ENCODE peak calls at places on chromosome 21, in four cellular contexts. One of them, this sample, is unnamed.

GRCh38 chr21:42614391-42614790 is 39.0 kb upstream of the PDE9A start:
- DNase-seq in endothelial cell: no peak
- DNase-seq in EH: no peak
- DNase-seq in astrocyte of the cerebellum: no peak
- DNase-seq in this sample: no peak

GRCh38 chr21:45175326-45176085 is 101.1 kb downstream of the ADARB1 start:
- DNase-seq in endothelial cell: no peak
- DNase-seq in EH: no peak
- DNase-seq in astrocyte of the cerebellum: no peak
- DNase-seq in this sample: no peak

GRCh38 chr21:46159390-46159789 is 4.0 kb upstream of the FTCD start:
- DNase-seq in endothelial cell: no peak
- DNase-seq in EH: no peak
- DNase-seq in astrocyte of the cerebellum: no peak
- DNase-seq in this sample: no peak

GRCh38 chr21:44911384-44912157 is 9.1 kb downstream of the ITGB2 start:
- DNase-seq in endothelial cell: no peak
- DNase-seq in EH: no peak
- DNase-seq in astrocyte of the cerebellum: no peak
- DNase-seq in this sample: no peak

GRCh38 chr21:18840239-18840638 is 436.7 kb upstream of the TMPRSS15 start:
- DNase-seq in endothelial cell: no peak
- DNase-seq in EH: no peak
- DNase-seq in astrocyte of the cerebellum: peak
- DNase-seq in this sample: no peak

GRCh38 chr21:43289966-43290365 is 121.2 kb downstream of the CRYAA start:
- DNase-seq in endothelial cell: no peak
- DNase-seq in EH: no peak
- DNase-seq in astrocyte of the cerebellum: no peak
- DNase-seq in this sample: no peak

GRCh38 chr21:36145259-36145658 is 10.4 kb downstream of the CBR3 start:
- DNase-seq in endothelial cell: no peak
- DNase-seq in EH: no peak
- DNase-seq in astrocyte of the cerebellum: no peak
- DNase-seq in this sample: no peak

GRCh38 chr21:14403681-14404318 is 20.9 kb upstream of the HSPA13 start:
- DNase-seq in endothelial cell: no peak
- DNase-seq in EH: peak
- DNase-seq in astrocyte of the cerebellum: peak
- DNase-seq in this sample: no peak

GRCh38 chr21:34952701-34953100 is 96.4 kb downstream of the RUNX1 start:
- DNase-seq in endothelial cell: no peak
- DNase-seq in EH: no peak
- DNase-seq in astrocyte of the cerebellum: no peak
- DNase-seq in this sample: no peak

GRCh38 chr21:35386491-35387079 is 337.5 kb upstream of the RUNX1 start:
- DNase-seq in endothelial cell: no peak
- DNase-seq in EH: no peak
- DNase-seq in astrocyte of the cerebellum: no peak
- DNase-seq in this sample: no peak

GRCh38 chr21:41289431-41289830 is 27.2 kb upstream of the FAM3B start:
- DNase-seq in endothelial cell: no peak
- DNase-seq in EH: no peak
- DNase-seq in astrocyte of the cerebellum: no peak
- DNase-seq in this sample: no peak

GRCh38 chr21:46503922-46504539 is 45.3 kb downstream of the DIP2A start:
- DNase-seq in endothelial cell: no peak
- DNase-seq in EH: no peak
- DNase-seq in astrocyte of the cerebellum: no peak
- DNase-seq in this sample: no peak

GRCh38 chr21:44356636-44357035 is 3.2 kb downstream of the TRPM2 start:
- DNase-seq in endothelial cell: no peak
- DNase-seq in EH: no peak
- DNase-seq in astrocyte of the cerebellum: no peak
- DNase-seq in this sample: no peak

GRCh38 chr21:41932576-41933258 is 21.1 kb downstream of the C2CD2 start:
- DNase-seq in endothelial cell: no peak
- DNase-seq in EH: peak
- DNase-seq in astrocyte of the cerebellum: no peak
- DNase-seq in this sample: no peak

GRCh38 chr21:17858764-17859163 is 39.6 kb upstream of the C21orf91 start:
- DNase-seq in endothelial cell: no peak
- DNase-seq in EH: no peak
- DNase-seq in astrocyte of the cerebellum: no peak
- DNase-seq in this sample: no peak

GRCh38 chr21:46048926-46049889 is 48.7 kb upstream of the COL6A2 start:
- DNase-seq in endothelial cell: no peak
- DNase-seq in EH: peak
- DNase-seq in astrocyte of the cerebellum: peak
- DNase-seq in this sample: no peak

GRCh38 chr21:45514311-45515021 is 27.8 kb downstream of the SLC19A1 start:
- DNase-seq in endothelial cell: no peak
- DNase-seq in EH: no peak
- DNase-seq in astrocyte of the cerebellum: no peak
- DNase-seq in this sample: no peak

GRCh38 chr21:44517175-44517899 is 22.7 kb downstream of the KRTAP10-1 start:
- DNase-seq in endothelial cell: no peak
- DNase-seq in EH: no peak
- DNase-seq in astrocyte of the cerebellum: no peak
- DNase-seq in this sample: no peak

GRCh38 chr21:28152729-28153128 is 839.9 kb downstream of the LTN1 start:
- DNase-seq in endothelial cell: no peak
- DNase-seq in EH: no peak
- DNase-seq in astrocyte of the cerebellum: no peak
- DNase-seq in this sample: no peak

GRCh38 chr21:32083175-32083574 is 195.7 kb downstream of the MIS18A start:
- DNase-seq in endothelial cell: no peak
- DNase-seq in EH: no peak
- DNase-seq in astrocyte of the cerebellum: peak
- DNase-seq in this sample: peak

GRCh38 chr21:45574081-45574501 is 31.9 kb upstream of the SLC19A1 start:
- DNase-seq in endothelial cell: no peak
- DNase-seq in EH: no peak
- DNase-seq in astrocyte of the cerebellum: no peak
- DNase-seq in this sample: no peak

GRCh38 chr21:27423906-27424595 is 457.2 kb upstream of the ADAMTS5 start:
- DNase-seq in endothelial cell: no peak
- DNase-seq in EH: peak
- DNase-seq in astrocyte of the cerebellum: peak
- DNase-seq in this sample: no peak

GRCh38 chr21:29647353-29647781 is 292.4 kb downstream of the GRIK1 start:
- DNase-seq in endothelial cell: no peak
- DNase-seq in EH: no peak
- DNase-seq in astrocyte of the cerebellum: no peak
- DNase-seq in this sample: no peak

GRCh38 chr21:31347435-31348032 is 3.5 kb upstream of the TIAM1 start:
- DNase-seq in endothelial cell: no peak
- DNase-seq in EH: peak
- DNase-seq in astrocyte of the cerebellum: no peak
- DNase-seq in this sample: no peak

GRCh38 chr21:34517491-34518245 is 5.7 kb upstream of the KCNE1 start:
- DNase-seq in endothelial cell: no peak
- DNase-seq in EH: no peak
- DNase-seq in astrocyte of the cerebellum: no peak
- DNase-seq in this sample: no peak

GRCh38 chr21:42063206-42063577 is 7.9 kb upstream of the UMODL1 start:
- DNase-seq in endothelial cell: no peak
- DNase-seq in EH: no peak
- DNase-seq in astrocyte of the cerebellum: no peak
- DNase-seq in this sample: no peak

GRCh38 chr21:41726970-41727783 is 39.7 kb downstream of the RIPK4 start:
- DNase-seq in endothelial cell: no peak
- DNase-seq in EH: peak
- DNase-seq in astrocyte of the cerebellum: peak
- DNase-seq in this sample: peak

GRCh38 chr21:46181953-46182547 is 2.2 kb downstream of the SPATC1L start:
- DNase-seq in endothelial cell: no peak
- DNase-seq in EH: no peak
- DNase-seq in astrocyte of the cerebellum: no peak
- DNase-seq in this sample: no peak

GRCh38 chr21:26070822-26071425 is 99.6 kb downstream of the APP start:
- DNase-seq in endothelial cell: no peak
- DNase-seq in EH: peak
- DNase-seq in astrocyte of the cerebellum: peak
- DNase-seq in this sample: no peak

GRCh38 chr21:35593000-35593502 is 467.3 kb downstream of the SETD4 start:
- DNase-seq in endothelial cell: no peak
- DNase-seq in EH: peak
- DNase-seq in astrocyte of the cerebellum: peak
- DNase-seq in this sample: no peak

GRCh38 chr21:15659768-15660423 is 69.9 kb upstream of the USP25 start:
- DNase-seq in endothelial cell: no peak
- DNase-seq in EH: peak
- DNase-seq in astrocyte of the cerebellum: no peak
- DNase-seq in this sample: no peak

GRCh38 chr21:26506951-26507350 is 66.1 kb downstream of the CYYR1 start:
- DNase-seq in endothelial cell: no peak
- DNase-seq in EH: peak
- DNase-seq in astrocyte of the cerebellum: no peak
- DNase-seq in this sample: no peak

GRCh38 chr21:44989538-44989888 is 49.7 kb downstream of the SLX9 start:
- DNase-seq in endothelial cell: no peak
- DNase-seq in EH: peak
- DNase-seq in astrocyte of the cerebellum: no peak
- DNase-seq in this sample: no peak